ENCODE peak calls at places on chromosomes 3 and 15, in eight cellular contexts. O, L, D, S, X, K, H and R are unnamed samples.

GRCh38 chr3:71050521-71051258 is 532.8 kb downstream of the FOXP1 start:
- DNase-seq in L (no peak), X (no peak), O (no peak), K (no peak), S (no peak), D (peak), H (no peak), R (no peak)

GRCh38 chr15:74723754-74724334 is 1.5 kb downstream of the CYP1A1 start:
- DNase-seq in X (peak), K (no peak), O (no peak), S (no peak), H (no peak), D (peak), L (no peak), R (no peak)

GRCh38 chr15:101305820-101306255 is 10.8 kb upstream of the SNRPA1 start:
- DNase-seq in L (no peak), X (no peak), H (no peak), S (no peak), D (no peak), O (no peak), K (no peak), R (no peak)

GRCh38 chr3:184157206-184157605 is 2.0 kb downstream of the DVL3 start:
- DNase-seq in O (no peak), D (no peak), S (no peak), X (no peak), H (no peak), K (no peak), L (no peak), R (no peak)

GRCh38 chr15:67792250-67792942 is 32.9 kb upstream of the SKOR1 start:
- DNase-seq in K (no peak), L (no peak), D (no peak), S (no peak), H (no peak), O (no peak), X (no peak), R (no peak)

GRCh38 chr3:106814231-106814630 is 563.0 kb upstream of the CCDC54 start:
- DNase-seq in H (no peak), K (no peak), S (peak), X (no peak), D (no peak), O (no peak), L (no peak), R (no peak)

GRCh38 chr3:15051531-15051930 is 13.6 kb downstream of the MRPS25 start:
- DNase-seq in O (no peak), K (no peak), D (peak), H (peak), S (no peak), L (peak), X (peak), R (no peak)

GRCh38 chr3:6074952-6075351 is 786.0 kb upstream of the GRM7 start:
- DNase-seq in S (no peak), H (no peak), L (no peak), O (no peak), D (no peak), K (no peak), X (no peak), R (no peak)

GRCh38 chr3:69116897-69117296 is 5.5 kb downstream of the LMOD3 start:
- DNase-seq in O (no peak), K (no peak), D (no peak), L (peak), S (peak), H (no peak), X (no peak), R (no peak)

GRCh38 chr3:71130516-71131384 is 452.8 kb downstream of the FOXP1 start:
- DNase-seq in D (peak), S (no peak), L (peak), O (peak), K (no peak), X (peak), H (peak), R (no peak)

GRCh38 chr3:36707623-36708409 is 56.5 kb downstream of the DCLK3 start:
- DNase-seq in K (no peak), H (no peak), D (peak), S (no peak), O (no peak), X (peak), L (no peak), R (peak)

GRCh38 chr3:72657666-72658065 is 190.6 kb downstream of the SHQ1 start:
- DNase-seq in O (no peak), D (no peak), X (no peak), S (no peak), K (no peak), L (no peak), H (peak), R (peak)

GRCh38 chr3:181470349-181470748 is 241.4 kb upstream of the SOX2 start:
- DNase-seq in L (no peak), H (no peak), K (no peak), O (no peak), S (no peak), X (no peak), D (no peak), R (no peak)

GRCh38 chr3:40317061-40317676 is 7.7 kb downstream of the EIF1B start:
- DNase-seq in O (peak), S (peak), D (peak), K (no peak), X (peak), L (no peak), H (no peak), R (peak)

GRCh38 chr3:102190340-102190723 is 244.5 kb upstream of the ZPLD1 start:
- DNase-seq in D (no peak), K (no peak), O (no peak), S (no peak), H (no peak), X (no peak), L (peak), R (no peak)

GRCh38 chr15:39179980-39180379 is 400.9 kb upstream of the THBS1 start:
- DNase-seq in K (no peak), D (peak), X (no peak), H (no peak), L (no peak), S (no peak), O (no peak), R (no peak)

GRCh38 chr15:66110788-66111187 is 142.8 kb downstream of the MEGF11 start:
- DNase-seq in L (no peak), O (no peak), S (no peak), X (no peak), H (no peak), D (no peak), K (no peak), R (no peak)

GRCh38 chr15:85927936-85928537 is 133.3 kb upstream of the KLHL25 start:
- DNase-seq in L (no peak), X (no peak), H (no peak), O (no peak), D (no peak), S (no peak), K (no peak), R (no peak)

GRCh38 chr3:133476971-133477375 is 77.1 kb downstream of the BFSP2 start:
- DNase-seq in X (no peak), S (no peak), L (no peak), D (no peak), O (no peak), H (no peak), K (no peak), R (no peak)

GRCh38 chr3:154242766-154243165 is 81.5 kb downstream of the DHX36 start:
- DNase-seq in X (no peak), K (no peak), H (no peak), D (no peak), S (no peak), L (no peak), O (no peak), R (no peak)

GRCh38 chr15:67080118-67080899 is 14.9 kb downstream of the SMAD3 start:
- DNase-seq in H (no peak), D (peak), O (no peak), K (no peak), X (no peak), S (no peak), L (peak), R (no peak)

GRCh38 chr15:86915811-86916331 is 836.2 kb downstream of the AGBL1 start:
- DNase-seq in L (no peak), D (peak), K (no peak), X (peak), S (peak), O (peak), H (no peak), R (peak)

GRCh38 chr3:186823391-186823790 is 17.1 kb upstream of the RFC4 start:
- DNase-seq in H (no peak), X (no peak), O (no peak), S (no peak), L (no peak), K (no peak), D (peak), R (no peak)

GRCh38 chr3:172210355-172210754 is 171.0 kb downstream of the FNDC3B start:
- DNase-seq in X (no peak), H (no peak), K (no peak), S (no peak), D (peak), L (no peak), O (no peak), R (no peak)

GRCh38 chr3:85161544-85161943 is 202.8 kb downstream of the CADM2 start:
- DNase-seq in O (no peak), H (no peak), K (no peak), S (no peak), L (no peak), X (no peak), D (no peak), R (peak)

GRCh38 chr15:74209997-74210573 is 7.5 kb upstream of the STRA6 start:
- DNase-seq in K (no peak), H (no peak), O (no peak), S (no peak), X (peak), D (peak), L (no peak), R (peak)

GRCh38 chr3:123314409-123315270 is 112.9 kb downstream of the SEC22A start:
- DNase-seq in O (no peak), L (no peak), S (no peak), D (no peak), K (no peak), X (no peak), H (no peak), R (no peak)

GRCh38 chr3:172367205-172368105 is 80.8 kb downstream of the GHSR start:
- DNase-seq in D (peak), S (no peak), O (no peak), H (no peak), K (no peak), L (no peak), X (peak), R (no peak)

GRCh38 chr15:101366853-101367252 is 71.8 kb upstream of the SNRPA1 start:
- DNase-seq in S (no peak), H (no peak), K (no peak), D (no peak), O (no peak), X (no peak), L (no peak), R (no peak)

GRCh38 chr3:159280326-159280725 is 478.5 kb downstream of the MFSD1 start:
- DNase-seq in S (no peak), X (no peak), D (no peak), K (no peak), L (no peak), O (no peak), H (no peak), R (no peak)

GRCh38 chr3:50807266-50807665 is 132.5 kb downstream of the DOCK3 start:
- DNase-seq in L (peak), S (no peak), K (no peak), O (no peak), D (no peak), H (no peak), X (no peak), R (no peak)

GRCh38 chr3:50811893-50812292 is 137.2 kb downstream of the DOCK3 start:
- DNase-seq in X (no peak), D (no peak), O (no peak), K (no peak), S (no peak), H (no peak), L (no peak), R (no peak)

GRCh38 chr3:50806806-50807205 is 132.1 kb downstream of the DOCK3 start:
- DNase-seq in D (no peak), H (no peak), S (no peak), X (peak), K (no peak), O (no peak), L (no peak), R (no peak)

GRCh38 chr3:50805321-50805720 is 130.6 kb downstream of the DOCK3 start:
- DNase-seq in O (no peak), H (no peak), D (no peak), X (no peak), K (no peak), L (no peak), S (no peak), R (no peak)

DNA sequence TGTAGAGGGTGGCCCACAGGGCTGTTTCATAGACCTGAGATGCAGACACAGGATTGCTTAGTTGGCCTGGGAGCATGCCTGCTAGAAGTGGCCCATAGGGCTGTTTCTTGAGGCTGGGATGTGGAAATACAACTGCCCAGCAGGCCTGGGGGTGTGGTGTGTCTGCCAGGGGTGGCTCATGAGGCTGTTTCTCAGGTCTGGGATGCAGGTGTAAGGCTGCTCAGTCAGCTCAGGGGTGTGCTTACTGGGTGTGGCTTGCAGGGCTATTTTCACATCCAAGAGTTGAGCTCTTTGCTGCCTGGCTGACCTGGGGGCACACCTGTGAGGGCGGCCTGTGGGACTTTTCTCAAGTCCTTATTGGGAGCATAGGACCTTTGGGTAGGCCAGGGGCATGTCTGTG is 131.3 kb downstream of the DOCK3 start:
- DNase-seq in L (no peak), D (no peak), S (no peak), X (no peak), K (no peak), H (no peak), O (no peak), R (no peak)
- H3K27ac ChIP-seq in L (no peak), D (no peak), S (no peak), X (no peak), K (no peak), H (no peak), O (no peak), R (peak)

DNA sequence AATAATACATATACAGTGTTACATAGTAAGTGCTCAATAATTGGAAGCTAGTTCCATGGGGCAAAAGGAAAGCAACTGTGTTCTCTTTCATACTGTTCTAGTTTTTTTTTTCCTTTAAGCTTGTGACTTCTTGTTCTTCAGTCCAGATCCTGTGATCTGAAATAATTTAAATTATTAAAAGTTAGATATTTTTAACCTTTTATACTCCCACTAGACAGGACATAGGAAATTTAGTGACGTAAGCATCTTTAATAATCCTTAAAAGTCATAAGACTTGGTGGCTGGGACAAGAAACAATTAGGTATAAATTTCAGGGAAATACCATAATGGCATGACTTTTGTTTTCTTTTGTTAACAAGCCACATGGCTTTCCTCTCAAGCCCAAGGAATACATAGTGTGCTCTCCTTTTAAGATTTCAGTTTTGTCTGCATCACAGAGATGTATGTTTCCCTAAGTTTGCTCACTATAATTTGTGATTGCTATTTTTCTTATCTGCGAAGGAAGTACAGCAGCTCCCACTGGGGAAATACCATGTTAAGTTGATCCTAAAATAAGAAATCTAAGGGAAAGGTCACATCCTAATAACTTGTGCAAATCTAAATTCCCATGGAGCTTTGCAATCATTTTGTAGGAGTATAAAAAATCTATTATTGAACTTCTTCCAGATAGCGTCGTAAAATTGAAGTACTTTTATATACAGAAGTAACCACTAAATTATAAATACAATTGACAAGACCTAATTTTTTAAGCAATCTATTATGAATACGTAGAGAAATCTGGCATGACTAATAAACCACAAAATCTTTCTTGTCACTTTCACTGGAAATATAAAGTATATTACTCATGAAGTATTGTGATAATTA is 30.1 kb downstream of the PPARG start:
- DNase-seq in S (no peak), X (peak), L (no peak), D (no peak), O (no peak), H (no peak), K (no peak), R (no peak)
- H3K27ac ChIP-seq in S (no peak), X (peak), L (no peak), D (no peak), O (peak), H (no peak), K (no peak), R (no peak)

GRCh38 chr15:36430280-36430679 is 149.1 kb upstream of the CDIN1 start:
- DNase-seq in L (no peak), H (no peak), X (no peak), O (no peak), K (no peak), D (no peak), S (no peak), R (no peak)

GRCh38 chr15:36426696-36427095 is 152.7 kb upstream of the CDIN1 start:
- DNase-seq in O (no peak), D (no peak), L (no peak), K (no peak), S (no peak), X (no peak), H (no peak), R (no peak)

GRCh38 chr15:36430721-36431265 is 148.6 kb upstream of the CDIN1 start:
- DNase-seq in O (no peak), H (no peak), D (peak), S (no peak), X (no peak), L (no peak), K (no peak), R (no peak)

GRCh38 chr15:36429707-36430106 is 149.7 kb upstream of the CDIN1 start:
- DNase-seq in O (no peak), H (no peak), D (no peak), X (peak), K (no peak), S (no peak), L (no peak), R (no peak)

GRCh38 chr15:36428102-36428845 is 151.2 kb upstream of the CDIN1 start:
- DNase-seq in K (no peak), O (no peak), D (peak), S (no peak), X (peak), L (no peak), H (no peak), R (peak)
- H3K27ac ChIP-seq in K (no peak), O (no peak), D (peak), S (no peak), X (peak), L (no peak), H (no peak), R (peak)

GRCh38 chr15:70504305-70504951 is 258.9 kb downstream of the UACA start:
- DNase-seq in D (peak), H (no peak), L (peak), X (peak), S (no peak), K (peak), O (peak), R (no peak)
- H3K27ac ChIP-seq in D (no peak), H (no peak), L (peak), X (no peak), S (no peak), K (no peak), O (no peak), R (no peak)

GRCh38 chr15:70492240-70493177 is 270.8 kb downstream of the UACA start:
- DNase-seq in H (peak), S (no peak), L (peak), X (peak), K (no peak), O (no peak), D (peak), R (no peak)

GRCh38 chr15:70491183-70491621 is 272.2 kb downstream of the UACA start:
- DNase-seq in O (no peak), D (peak), K (no peak), X (no peak), H (no peak), S (no peak), L (no peak), R (no peak)

GRCh38 chr15:70490838-70491155 is 272.6 kb downstream of the UACA start:
- DNase-seq in D (no peak), L (no peak), H (no peak), O (no peak), S (no peak), X (no peak), K (no peak), R (no peak)

GRCh38 chr15:70490148-70490837 is 273.1 kb downstream of the UACA start:
- DNase-seq in S (no peak), L (no peak), X (no peak), H (no peak), K (no peak), D (no peak), O (no peak), R (no peak)

GRCh38 chr15:70491641-70492040 is 271.7 kb downstream of the UACA start:
- DNase-seq in O (no peak), L (no peak), S (no peak), X (no peak), K (no peak), H (no peak), D (no peak), R (no peak)
- H3K27ac ChIP-seq in O (no peak), L (peak), S (no peak), X (no peak), K (no peak), H (no peak), D (no peak), R (no peak)

DNA sequence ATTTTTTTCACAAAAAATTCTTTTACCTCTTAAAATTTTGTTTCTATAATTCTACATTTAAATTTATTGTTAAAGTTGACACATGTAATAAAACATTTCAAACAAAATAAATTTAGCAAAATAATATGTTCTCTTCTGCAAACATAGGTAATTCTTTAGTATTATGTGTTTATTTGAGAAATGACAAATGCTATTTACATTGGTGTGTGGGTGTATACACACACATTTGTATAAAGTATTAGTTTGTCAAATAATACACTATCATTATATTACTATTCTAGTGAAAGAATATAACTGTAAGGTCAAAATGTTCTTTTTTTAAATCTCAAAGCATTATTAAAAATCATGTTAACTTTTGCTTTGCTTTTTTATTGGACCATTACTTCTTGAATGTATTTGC is 1370.6 kb downstream of the SI start:
- DNase-seq in L (no peak), D (no peak), O (no peak), S (no peak), K (no peak), H (no peak), X (no peak), R (no peak)
- H3K27ac ChIP-seq in L (no peak), D (no peak), O (no peak), S (no peak), K (no peak), H (no peak), X (no peak), R (no peak)